ENCODE peak calls at places on chromosomes 12 and 14, in five cellular contexts. G, S, Y, L and A are unnamed samples.

GRCh38 chr14:94360945-94361565 is 27.3 kb downstream of the SERPINA1 start:
- DNase-seq in G (no peak), S (no peak), Y (no peak), L (no peak), A (no peak)

GRCh38 chr12:117140397-117141096 is 41.3 kb upstream of the TESC start:
- DNase-seq in G (no peak), S (no peak), Y (no peak), L (no peak), A (no peak)

GRCh38 chr12:53450936-53451335 is 966 bp upstream of the PCBP2 start:
- DNase-seq in G (no peak), S (no peak), Y (no peak), L (no peak), A (no peak)

GRCh38 chr14:100168515-100168914 is 9.1 kb upstream of the DEGS2 start:
- DNase-seq in G (no peak), S (no peak), Y (no peak), L (peak; percentile 55), A (no peak)

GRCh38 chr14:22981090-22982012 is 1.0 kb downstream of the AJUBA start:
- DNase-seq in G (no peak), S (peak; percentile 20), Y (no peak), L (no peak), A (no peak)

GRCh38 chr14:19918553-19919264 is 1.7 kb upstream of the OR4K5 start:
- DNase-seq in G (no peak), S (no peak), Y (no peak), L (no peak), A (no peak)

GRCh38 chr12:117685115-117685926 is 283.5 kb downstream of the KSR2 start:
- DNase-seq in G (no peak), S (no peak), Y (no peak), L (no peak), A (no peak)

GRCh38 chr14:52694761-52695480 is 437 bp downstream of the ERO1A start:
- DNase-seq in G (peak; percentile 50), S (peak; percentile 71), Y (no peak), L (peak; percentile 58), A (no peak)

GRCh38 chr12:50185975-50186663 is 18.9 kb upstream of the CERS5 start:
- DNase-seq in G (peak; percentile 67), S (peak; percentile 74), Y (no peak), L (no peak), A (no peak)

GRCh38 chr12:120775862-120776552 is 50.4 kb downstream of the ACADS start:
- DNase-seq in G (peak; percentile 50), S (no peak), Y (no peak), L (peak; percentile 10), A (no peak)

GRCh38 chr12:3132636-3133409 is 55.6 kb downstream of the TSPAN9 start:
- DNase-seq in G (peak; percentile 72), S (no peak), Y (no peak), L (no peak), A (no peak)

GRCh38 chr12:98509063-98509462 is 6.3 kb upstream of the TMPO start:
- DNase-seq in G (no peak), S (no peak), Y (no peak), L (no peak), A (no peak)

GRCh38 chr12:2335517-2335916 is 282.7 kb downstream of the CACNA1C start:
- DNase-seq in G (no peak), S (no peak), Y (no peak), L (no peak), A (no peak)

GRCh38 chr12:46361667-46362034 is 10.9 kb downstream of the SLC38A2 start:
- DNase-seq in G (peak; percentile 33), S (peak; percentile 11), Y (no peak), L (no peak), A (no peak)

GRCh38 chr14:91144425-91145145 is 30.7 kb downstream of the DGLUCY start:
- DNase-seq in G (peak; percentile 76), S (peak; percentile 48), Y (no peak), L (no peak), A (peak; percentile 91)

GRCh38 chr12:119630223-119630781 is 36.7 kb downstream of the TMEM233 start:
- DNase-seq in G (no peak), S (no peak), Y (no peak), L (no peak), A (no peak)

GRCh38 chr14:26138764-26139445 is 458.9 kb downstream of the NOVA1 start:
- DNase-seq in G (peak; percentile 73), S (peak; percentile 64), Y (no peak), L (no peak), A (no peak)

GRCh38 chr14:35865611-35866010 is 39.5 kb downstream of the BRMS1L start:
- DNase-seq in G (no peak), S (no peak), Y (no peak), L (no peak), A (no peak)

GRCh38 chr12:32895688-32896437 is 714 bp downstream of the PKP2 start:
- DNase-seq in G (no peak), S (peak; percentile 37), Y (no peak), L (peak; percentile 29), A (no peak)

GRCh38 chr12:24899503-24900098 is 49.3 kb downstream of the BCAT1 start:
- DNase-seq in G (no peak), S (no peak), Y (no peak), L (no peak), A (no peak)

GRCh38 chr14:51652168-51653095 is 722 bp downstream of the FRMD6 start:
- DNase-seq in G (no peak), S (no peak), Y (peak; percentile 48), L (peak; percentile 71), A (no peak)

GRCh38 chr12:121934318-121934682 is 15.9 kb downstream of the CFAP251 start:
- DNase-seq in G (no peak), S (no peak), Y (no peak), L (no peak), A (no peak)

GRCh38 chr14:91968280-91968679 is 20.8 kb upstream of the FBLN5 start:
- DNase-seq in G (no peak), S (no peak), Y (no peak), L (no peak), A (no peak)

GRCh38 chr14:31261859-31262739 is 54.5 kb upstream of the HECTD1 start:
- DNase-seq in G (peak; percentile 87), S (peak; percentile 54), Y (no peak), L (no peak), A (no peak)

GRCh38 chr12:43482311-43483085 is 69.5 kb downstream of the ADAMTS20 start:
- DNase-seq in G (no peak), S (no peak), Y (no peak), L (peak; percentile 47), A (no peak)

GRCh38 chr12:55816876-55817351 is 610 bp downstream of the SARNP start:
- DNase-seq in G (peak; percentile 42), S (peak; percentile 65), Y (no peak), L (peak; percentile 30), A (no peak)

GRCh38 chr14:101849125-101849524 is 87.6 kb downstream of the PPP2R5C start:
- DNase-seq in G (no peak), S (no peak), Y (no peak), L (no peak), A (no peak)

GRCh38 chr12:16492820-16493797 is 112.9 kb downstream of the LMO3 start:
- DNase-seq in G (no peak), S (no peak), Y (no peak), L (no peak), A (no peak)

GRCh38 chr14:97395068-97395467 is 597.9 kb downstream of the VRK1 start:
- DNase-seq in G (no peak), S (no peak), Y (no peak), L (no peak), A (no peak)

GRCh38 chr12:98418357-98419075 is 96.9 kb upstream of the TMPO start:
- DNase-seq in G (peak; percentile 96), S (peak; percentile 96), Y (no peak), L (peak; percentile 25), A (no peak)

GRCh38 chr12:47216150-47216677 is 136.5 kb upstream of the AMIGO2 start:
- DNase-seq in G (no peak), S (no peak), Y (no peak), L (peak; percentile 88), A (no peak)

GRCh38 chr12:88578274-88578673 is 2.0 kb downstream of the KITLG start:
- DNase-seq in G (no peak), S (no peak), Y (no peak), L (no peak), A (no peak)

GRCh38 chr12:106205208-106206069 is 42.4 kb downstream of the CKAP4 start:
- DNase-seq in G (no peak), S (peak; percentile 43), Y (no peak), L (no peak), A (no peak)

GRCh38 chr12:109710747-109711595 is 2.7 kb upstream of the FAM222A start:
- DNase-seq in G (no peak), S (peak; percentile 52), Y (no peak), L (no peak), A (no peak)

GRCh38 chr12:57772429-57773322 is at the start of gene EEF1AKMT3:
- DNase-seq in G (peak; percentile 40), S (peak; percentile 64), Y (no peak), L (peak; percentile 54), A (no peak)

GRCh38 chr14:64725360-64725815 is 21.2 kb downstream of the PLEKHG3 start:
- DNase-seq in G (no peak), S (no peak), Y (peak; percentile 25), L (no peak), A (no peak)

GRCh38 chr12:50803230-50803629 is 39.3 kb downstream of the ATF1 start:
- DNase-seq in G (no peak), S (no peak), Y (no peak), L (no peak), A (no peak)

GRCh38 chr14:56207626-56208297 is 89.6 kb downstream of the PELI2 start:
- DNase-seq in G (no peak), S (peak; percentile 16), Y (no peak), L (no peak), A (no peak)